ENCODE peak calls at places on chromosomes 12 and 14, in four cellular contexts. S, Q, Y and O are unnamed samples.
A peak's percentile ranks its signal among the peaks of the same experiment; 100 is the strongest.

GRCh38 chr14:96502621-96503251 is 554 bp downstream of the PAPOLA start:
- DNase-seq in S (peak; percentile 41), Q (peak; percentile 26), Y (no peak), O (no peak)

GRCh38 chr12:93204896-93205295 is 172.8 kb upstream of the NUDT4 start:
- DNase-seq in S (no peak), Q (no peak), Y (no peak), O (no peak)

GRCh38 chr14:71113376-71113775 is 206.1 kb downstream of the PCNX1 start:
- DNase-seq in S (no peak), Q (no peak), Y (no peak), O (no peak)

GRCh38 chr12:103114296-103115055 is 157.0 kb downstream of the ASCL1 start:
- DNase-seq in S (no peak), Q (no peak), Y (no peak), O (no peak)

GRCh38 chr14:35234007-35234406 is 58.2 kb upstream of the PSMA6 start:
- DNase-seq in S (no peak), Q (no peak), Y (no peak), O (no peak)

GRCh38 chr12:11545438-11546330 is 103.8 kb upstream of the ETV6 start:
- DNase-seq in S (no peak), Q (no peak), Y (no peak), O (no peak)

GRCh38 chr14:73722581-73722980 is 8.4 kb upstream of the PNMA1 start:
- DNase-seq in S (no peak), Q (no peak), Y (no peak), O (no peak)

GRCh38 chr12:79634957-79635471 is 55.8 kb downstream of the PAWR start:
- DNase-seq in S (no peak), Q (no peak), Y (no peak), O (no peak)

GRCh38 chr12:68538722-68539614 is 71.7 kb upstream of the RAP1B start:
- DNase-seq in S (no peak), Q (no peak), Y (no peak), O (no peak)

GRCh38 chr14:59422069-59422881 is 42.9 kb downstream of the GPR135 start:
- DNase-seq in S (no peak), Q (no peak), Y (no peak), O (no peak)

GRCh38 chr12:20274008-20274407 is 94.3 kb upstream of the PDE3A start:
- DNase-seq in S (no peak), Q (no peak), Y (no peak), O (no peak)

GRCh38 chr12:124543052-124543590 is 24.3 kb downstream of the NCOR2 start:
- DNase-seq in S (peak; percentile 60), Q (no peak), Y (no peak), O (no peak)

GRCh38 chr12:25775968-25776367 is 182.5 kb upstream of the RASSF8 start:
- DNase-seq in S (no peak), Q (no peak), Y (no peak), O (no peak)

GRCh38 chr12:121334513-121335343 is 17.5 kb downstream of the ANAPC5 start:
- DNase-seq in S (peak; percentile 85), Q (peak; percentile 58), Y (peak; percentile 46), O (no peak)

GRCh38 chr12:128583453-128583852 is 240.3 kb downstream of the SLC15A4 start:
- DNase-seq in S (peak; percentile 15), Q (no peak), Y (no peak), O (no peak)

GRCh38 chr12:55715833-55716581 is at the start of gene BLOC1S1:
- DNase-seq in S (peak; percentile 98), Q (peak; percentile 86), Y (peak; percentile 94), O (peak; percentile 64)
- TF ChIP-seq REST in S (peak; percentile 39), Q (no peak), Y (no peak), O (no peak)

DNA sequence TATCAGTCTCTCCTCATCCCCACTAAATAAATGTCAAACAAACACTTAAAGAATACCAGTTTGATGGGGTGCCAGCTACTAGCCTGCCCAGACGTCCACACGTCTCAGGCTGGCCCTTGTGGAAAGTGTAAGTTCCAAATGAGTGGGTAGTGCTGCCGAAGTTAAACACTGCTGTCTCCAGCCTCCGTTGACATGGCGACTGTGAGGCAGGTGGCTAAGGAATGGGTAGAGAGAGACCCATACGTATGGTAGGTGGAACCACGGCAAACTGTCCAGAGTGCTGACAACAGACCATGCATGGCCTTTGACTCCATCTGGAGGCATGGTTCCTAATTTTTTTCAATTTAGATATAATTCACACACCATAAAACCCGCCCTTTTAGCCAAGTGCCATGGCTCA is 37.9 kb downstream of the PITPNM2 start:
- DNase-seq in S (no peak), Q (no peak), Y (no peak), O (no peak)
- TF ChIP-seq REST in S (no peak), Q (no peak), Y (no peak), O (peak; percentile 41)

DNA sequence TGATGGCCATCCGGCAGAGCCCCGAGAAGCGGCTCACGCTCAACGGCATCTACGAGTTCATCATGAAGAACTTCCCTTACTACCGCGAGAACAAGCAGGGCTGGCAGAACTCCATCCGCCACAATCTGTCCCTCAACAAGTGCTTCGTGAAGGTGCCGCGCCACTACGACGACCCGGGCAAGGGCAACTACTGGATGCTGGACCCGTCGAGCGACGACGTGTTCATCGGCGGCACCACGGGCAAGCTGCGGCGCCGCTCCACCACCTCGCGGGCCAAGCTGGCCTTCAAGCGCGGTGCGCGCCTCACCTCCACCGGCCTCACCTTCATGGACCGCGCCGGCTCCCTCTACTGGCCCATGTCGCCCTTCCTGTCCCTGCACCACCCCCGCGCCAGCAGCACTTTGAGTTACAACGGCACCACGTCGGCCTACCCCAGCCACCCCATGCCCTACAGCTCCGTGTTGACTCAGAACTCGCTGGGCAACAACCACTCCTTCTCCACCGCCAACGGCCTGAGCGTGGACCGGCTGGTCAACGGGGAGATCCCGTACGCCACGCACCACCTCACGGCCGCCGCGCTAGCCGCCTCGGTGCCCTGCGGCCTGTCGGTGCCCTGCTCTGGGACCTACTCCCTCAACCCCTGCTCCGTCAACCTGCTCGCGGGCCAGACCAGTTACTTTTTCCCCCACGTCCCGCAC is 1.4 kb downstream of the FOXG1 start:
- DNase-seq in S (no peak), Q (no peak), Y (no peak), O (no peak)
- TF ChIP-seq REST in S (no peak), Q (no peak), Y (no peak), O (no peak)

GRCh38 chr14:94449930-94450329 is 2.7 kb downstream of the SERPINA11 start:
- DNase-seq in S (no peak), Q (no peak), Y (no peak), O (no peak)
- TF ChIP-seq REST in S (no peak), Q (no peak), Y (no peak), O (no peak)

DNA sequence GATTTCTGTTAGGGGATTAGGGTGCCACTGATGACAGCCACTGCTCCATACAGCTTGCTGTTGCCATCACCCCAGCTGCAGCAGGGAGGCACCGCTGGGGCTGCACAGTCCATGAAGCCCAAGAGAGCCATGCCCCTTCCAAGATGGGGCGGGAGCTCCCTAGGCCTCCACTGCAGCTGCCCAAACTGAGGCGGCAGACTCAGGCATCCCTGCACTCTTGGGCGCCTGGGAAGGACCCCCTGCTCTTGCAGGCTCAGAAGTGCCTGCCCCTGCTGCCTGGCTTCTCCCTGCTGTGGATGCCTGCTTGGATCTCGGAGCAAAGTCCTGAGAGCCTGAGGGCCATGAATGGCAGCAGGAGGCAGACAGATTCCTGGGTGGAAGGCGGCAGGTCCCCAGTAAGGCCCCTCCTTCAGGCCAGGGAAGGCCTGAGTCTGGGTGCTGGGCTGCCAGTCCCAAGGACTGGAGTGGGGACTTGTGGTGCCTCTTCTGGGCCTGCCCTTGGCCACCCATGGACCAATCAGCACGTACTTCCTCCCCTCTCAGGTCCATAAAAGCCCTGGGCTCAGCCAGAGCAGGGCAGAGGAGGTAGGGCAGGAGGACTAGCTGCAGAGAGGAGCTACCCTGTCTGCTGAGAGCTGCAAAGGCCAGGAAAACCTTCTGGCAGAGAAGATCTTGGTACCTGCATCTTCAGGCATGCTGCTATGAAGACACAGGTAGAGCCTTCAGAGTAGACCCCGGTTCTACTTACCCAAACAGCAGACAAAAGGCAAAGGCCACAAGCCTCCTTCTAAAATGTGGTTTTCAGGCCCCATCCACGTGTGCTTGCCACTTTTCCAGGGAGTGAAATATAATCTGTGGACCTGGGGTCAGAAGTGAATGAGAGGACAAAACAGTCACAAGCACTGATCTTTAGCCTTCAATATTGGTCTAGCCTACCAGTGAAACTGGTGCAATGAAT is 30.0 kb upstream of the STK38L start:
- DNase-seq in S (no peak), Q (peak; percentile 76), Y (no peak), O (no peak)
- TF ChIP-seq REST in S (no peak), Q (no peak), Y (no peak), O (no peak)

GRCh38 chr14:81829447-81829846 is 295.8 kb upstream of the SEL1L start:
- DNase-seq in S (no peak), Q (no peak), Y (no peak), O (no peak)

GRCh38 chr14:81831128-81831815 is 297.6 kb upstream of the SEL1L start:
- DNase-seq in S (no peak), Q (no peak), Y (no peak), O (no peak)

GRCh38 chr14:81826080-81826479 is 292.4 kb upstream of the SEL1L start:
- DNase-seq in S (no peak), Q (no peak), Y (no peak), O (no peak)
- TF ChIP-seq REST in S (no peak), Q (no peak), Y (no peak), O (no peak)

GRCh38 chr14:99592394-99592793 is 11.6 kb downstream of the CCDC85C start:
- DNase-seq in S (no peak), Q (no peak), Y (no peak), O (no peak)
- TF ChIP-seq REST in S (no peak), Q (no peak), Y (no peak), O (no peak)